ENCODE peak calls at places on chromosomes 6 and 20, in five cellular contexts. D, V, R, C and B are unnamed samples.

GRCh38 chr6:37493047-37493995 is 6.4 kb downstream of the CCDC167 start:
- DNase-seq in D (no peak), V (no peak), R (no peak), C (no peak), B (no peak)

GRCh38 chr20:62730481-62730880 is 21.8 kb downstream of the NTSR1 start:
- DNase-seq in D (no peak), V (no peak), R (no peak), C (no peak), B (no peak)

GRCh38 chr6:158131926-158132325 is 36.1 kb downstream of the SERAC1 start:
- DNase-seq in D (no peak), V (peak), R (no peak), C (peak), B (no peak)

GRCh38 chr6:18586133-18586532 is 199.0 kb downstream of the RNF144B start:
- DNase-seq in D (no peak), V (no peak), R (no peak), C (no peak), B (no peak)

GRCh38 chr6:142507065-142507464 is 205.3 kb downstream of the ADGRG6 start:
- DNase-seq in D (no peak), V (no peak), R (no peak), C (no peak), B (no peak)

GRCh38 chr6:90716345-90716744 is 129.5 kb upstream of the MAP3K7 start:
- DNase-seq in D (no peak), V (no peak), R (no peak), C (no peak), B (no peak)

GRCh38 chr20:32050851-32051556 is 1.0 kb upstream of the HCK start:
- DNase-seq in D (no peak), V (no peak), R (peak), C (no peak), B (peak)

GRCh38 chr6:71091946-71092345 is 135.1 kb upstream of the B3GAT2 start:
- DNase-seq in D (no peak), V (no peak), R (no peak), C (no peak), B (no peak)

GRCh38 chr6:135254471-135254870 is 73.4 kb downstream of the MYB start:
- DNase-seq in D (no peak), V (no peak), R (no peak), C (no peak), B (no peak)

GRCh38 chr6:36727491-36728021 is 29.9 kb downstream of the RAB44 start:
- DNase-seq in D (no peak), V (peak), R (no peak), C (peak), B (no peak)

GRCh38 chr6:156589281-156589680 is 187.9 kb upstream of the ARID1B start:
- DNase-seq in D (no peak), V (peak), R (no peak), C (peak), B (no peak)

GRCh38 chr6:155495011-155495768 is 39.6 kb upstream of the NOX3 start:
- DNase-seq in D (peak), V (peak), R (peak), C (peak), B (peak)

GRCh38 chr20:18412202-18412901 is 54.5 kb downstream of the DZANK1 start:
- DNase-seq in D (no peak), V (no peak), R (no peak), C (no peak), B (no peak)

GRCh38 chr6:11323666-11324452 is 91.4 kb upstream of the NEDD9 start:
- DNase-seq in D (no peak), V (no peak), R (no peak), C (no peak), B (no peak)

GRCh38 chr20:2750343-2751251 is 49.8 kb downstream of the CPXM1 start:
- DNase-seq in D (no peak), V (peak), R (peak), C (peak), B (no peak)

GRCh38 chr6:157867981-157868380 is 44.9 kb downstream of the SNX9 start:
- DNase-seq in D (no peak), V (no peak), R (no peak), C (no peak), B (no peak)

GRCh38 chr6:92110390-92110789 is 1309.0 kb downstream of the EPHA7 start:
- DNase-seq in D (no peak), V (no peak), R (no peak), C (no peak), B (no peak)

GRCh38 chr20:37866051-37866450 is 36.9 kb upstream of the VSTM2L start:
- DNase-seq in D (no peak), V (no peak), R (no peak), C (no peak), B (no peak)

GRCh38 chr6:88166901-88167624 is 916 bp upstream of the CNR1 start:
- DNase-seq in D (peak), V (no peak), R (peak), C (no peak), B (peak)

GRCh38 chr6:323730-324088 is 31.4 kb downstream of the DUSP22 start:
- DNase-seq in D (no peak), V (no peak), R (no peak), C (no peak), B (no peak)

GRCh38 chr6:149211046-149211571 is 106.4 kb upstream of the TAB2 start:
- DNase-seq in D (no peak), V (peak), R (no peak), C (peak), B (no peak)

GRCh38 chr6:169950558-169950957 is 199.1 kb downstream of the ERMARD start:
- DNase-seq in D (no peak), V (no peak), R (no peak), C (no peak), B (no peak)

GRCh38 chr6:111614833-111615582 is 9.3 kb upstream of the TRAF3IP2 start:
- DNase-seq in D (no peak), V (no peak), R (peak), C (peak), B (peak)

GRCh38 chr20:2658414-2659354 is 5.3 kb downstream of the IDH3B start:
- DNase-seq in D (no peak), V (no peak), R (peak), C (no peak), B (peak)

GRCh38 chr6:88236961-88237360 is 70.8 kb upstream of the CNR1 start:
- DNase-seq in D (no peak), V (no peak), R (no peak), C (no peak), B (no peak)

GRCh38 chr20:15131176-15131575 is 793.8 kb upstream of the FLRT3 start:
- DNase-seq in D (no peak), V (no peak), R (no peak), C (no peak), B (no peak)

GRCh38 chr6:157563611-157564284 is 182.8 kb downstream of the ZDHHC14 start:
- DNase-seq in D (no peak), V (no peak), R (no peak), C (no peak), B (peak)

GRCh38 chr6:36621371-36621855 is 27.3 kb downstream of the SRSF3 start:
- DNase-seq in D (no peak), V (no peak), R (no peak), C (no peak), B (no peak)

GRCh38 chr6:2124260-2124709 is 121.1 kb downstream of the GMDS start:
- DNase-seq in D (no peak), V (peak), R (no peak), C (no peak), B (no peak)

GRCh38 chr6:158620963-158621693 is 23.4 kb downstream of the DYNLT1 start:
- DNase-seq in D (no peak), V (no peak), R (no peak), C (no peak), B (peak)

GRCh38 chr6:108559884-108560462 is 744 bp upstream of the FOXO3 start:
- DNase-seq in D (peak), V (peak), R (peak), C (peak), B (no peak)

GRCh38 chr20:50635676-50636600 is 55.4 kb downstream of the RIPOR3 start:
- DNase-seq in D (no peak), V (peak), R (peak), C (peak), B (peak)

GRCh38 chr20:50634191-50634590 is 57.2 kb downstream of the RIPOR3 start:
- DNase-seq in D (no peak), V (no peak), R (no peak), C (no peak), B (no peak)

GRCh38 chr20:50633361-50633760 is 58.0 kb downstream of the RIPOR3 start:
- DNase-seq in D (no peak), V (no peak), R (no peak), C (no peak), B (no peak)

GRCh38 chr20:50635014-50635557 is 56.3 kb downstream of the RIPOR3 start:
- DNase-seq in D (no peak), V (no peak), R (no peak), C (no peak), B (no peak)

GRCh38 chr20:50636601-50637539 is 54.5 kb downstream of the RIPOR3 start:
- DNase-seq in D (no peak), V (peak), R (no peak), C (peak), B (no peak)
- H2BK15ac ChIP-seq in D (peak), V (peak), R (no peak), C (peak), B (peak)

GRCh38 chr6:15429146-15430110 is 183.6 kb downstream of the JARID2 start:
- DNase-seq in D (no peak), V (peak), R (no peak), C (peak), B (no peak)
- H2BK15ac ChIP-seq in D (no peak), V (no peak), R (no peak), C (no peak), B (no peak)

GRCh38 chr6:27374824-27375612 is 13.5 kb upstream of the ZNF391 start:
- DNase-seq in D (peak), V (peak), R (peak), C (peak), B (peak)
- H2BK15ac ChIP-seq in D (no peak), V (no peak), R (no peak), C (no peak), B (no peak)

GRCh38 chr20:46256293-46256692 is 52.0 kb downstream of the CDH22 start:
- DNase-seq in D (no peak), V (no peak), R (no peak), C (no peak), B (no peak)

GRCh38 chr20:46255440-46256104 is 52.7 kb downstream of the CDH22 start:
- DNase-seq in D (no peak), V (no peak), R (no peak), C (no peak), B (no peak)

GRCh38 chr20:46259260-46259859 is 48.9 kb downstream of the CDH22 start:
- DNase-seq in D (no peak), V (no peak), R (no peak), C (no peak), B (no peak)

GRCh38 chr20:46260480-46260879 is 47.8 kb downstream of the CDH22 start:
- DNase-seq in D (no peak), V (no peak), R (no peak), C (no peak), B (no peak)

GRCh38 chr20:46257887-46258286 is 50.4 kb downstream of the CDH22 start:
- DNase-seq in D (no peak), V (no peak), R (no peak), C (no peak), B (no peak)
- H2BK15ac ChIP-seq in D (no peak), V (no peak), R (no peak), C (no peak), B (peak)

GRCh38 chr20:6663751-6664388 is 103.6 kb upstream of the BMP2 start:
- DNase-seq in D (no peak), V (no peak), R (no peak), C (peak), B (no peak)
- H2BK15ac ChIP-seq in D (no peak), V (no peak), R (no peak), C (no peak), B (no peak)

GRCh38 chr20:53533500-53533899 is 60.1 kb downstream of the ZNF217 start:
- DNase-seq in D (no peak), V (no peak), R (no peak), C (no peak), B (no peak)
- H2BK15ac ChIP-seq in D (no peak), V (no peak), R (no peak), C (no peak), B (no peak)

GRCh38 chr6:16355699-16356481 is 117.5 kb downstream of the GMPR start:
- DNase-seq in D (no peak), V (no peak), R (peak), C (peak), B (no peak)
- H2BK15ac ChIP-seq in D (no peak), V (no peak), R (no peak), C (no peak), B (no peak)

DNA sequence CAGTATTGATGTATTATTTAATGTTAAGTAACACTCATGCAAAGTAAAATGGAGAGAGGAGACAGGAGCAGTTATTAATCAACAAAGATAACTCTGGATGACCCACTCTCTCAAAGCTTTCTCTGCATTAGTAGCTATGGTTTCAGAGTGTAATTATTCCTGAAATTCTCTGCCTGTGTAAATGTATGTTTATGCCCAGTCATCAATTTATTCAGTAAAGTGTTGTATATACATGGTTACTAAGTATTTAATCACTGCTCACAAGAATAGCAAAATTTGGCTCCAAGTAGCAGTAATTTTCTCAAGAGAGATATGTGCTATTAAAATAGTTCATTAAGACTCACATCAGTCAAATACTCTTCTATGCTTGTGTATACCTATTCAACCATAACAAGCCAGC is 54.1 kb upstream of the RAB32 start:
- DNase-seq in D (no peak), V (no peak), R (no peak), C (no peak), B (no peak)
- H2BK15ac ChIP-seq in D (no peak), V (no peak), R (no peak), C (no peak), B (no peak)